ENCODE peak calls at places on chromosomes 2 and 18, in nine cellular contexts. R is astrocyte of the spinal cord, U is MM.1S, H is OCI-LY7, F is lower leg skin, G is fibroblast of mammary gland, M is mammary epithelial cell, D is sigmoid colon, N is foreskin fibroblast. X is an unnamed sample.

GRCh38 chr2:199463000-199463692 is 5.4 kb upstream of the SATB2 start:
- DNase-seq in N (peak), M (peak), U (peak), H (peak), D (peak), G (peak), R (peak), F (no peak), X (peak)

GRCh38 chr2:38494394-38494793 is 108.3 kb downstream of the HNRNPLL start:
- DNase-seq in D (no peak), M (no peak), G (no peak), U (no peak), F (no peak), H (no peak), R (no peak), N (no peak), X (no peak)

GRCh38 chr2:69200107-69200520 is 186.9 kb downstream of the GFPT1 start:
- DNase-seq in G (peak), U (no peak), F (peak), H (no peak), D (peak), M (no peak), R (peak), N (peak), X (no peak)

GRCh38 chr2:9333591-9334171 is 89.6 kb downstream of the ITGB1BP1 start:
- DNase-seq in U (peak), F (peak), R (peak), D (peak), M (peak), G (peak), N (peak), H (peak), X (peak)

GRCh38 chr2:102442967-102443828 is 20.2 kb downstream of the IL18RAP start:
- DNase-seq in F (no peak), M (peak), H (peak), U (peak), N (peak), G (peak), R (peak), D (no peak), X (peak)

GRCh38 chr2:9690252-9690651 is 59.5 kb upstream of the YWHAQ start:
- DNase-seq in N (no peak), U (no peak), R (peak), F (no peak), H (no peak), G (no peak), D (no peak), M (peak), X (no peak)

GRCh38 chr2:231601356-231602229 is 8.9 kb downstream of the TEX44 start:
- DNase-seq in F (peak), U (peak), N (peak), D (peak), G (peak), R (peak), H (peak), M (peak), X (peak)

GRCh38 chr2:170012773-170013172 is 165.2 kb upstream of the MYO3B start:
- DNase-seq in R (no peak), U (no peak), G (no peak), D (no peak), N (no peak), F (no peak), H (no peak), M (no peak), X (no peak)

GRCh38 chr2:3864943-3865664 is 161.7 kb downstream of the DCDC2C start:
- DNase-seq in R (no peak), N (no peak), U (no peak), M (no peak), H (no peak), F (no peak), D (no peak), G (no peak), X (no peak)

GRCh38 chr2:231621051-231621879 is 28.6 kb downstream of the TEX44 start:
- DNase-seq in M (no peak), N (no peak), G (no peak), F (peak), U (no peak), H (no peak), R (no peak), D (peak), X (no peak)

GRCh38 chr2:123157016-123157415 is 868.1 kb upstream of the CNTNAP5 start:
- DNase-seq in G (no peak), D (no peak), N (no peak), M (no peak), R (no peak), U (no peak), H (no peak), F (no peak), X (no peak)

GRCh38 chr18:58565021-58565420 is 63.9 kb downstream of the ALPK2 start:
- DNase-seq in D (no peak), F (no peak), H (peak), U (peak), R (no peak), N (no peak), G (no peak), M (no peak), X (peak)

GRCh38 chr18:68822926-68823325 is 25.0 kb downstream of the CCDC102B start:
- DNase-seq in G (no peak), N (no peak), U (no peak), R (no peak), M (no peak), H (no peak), F (no peak), D (no peak), X (no peak)

GRCh38 chr18:2680216-2680792 is 24.8 kb downstream of the SMCHD1 start:
- DNase-seq in F (no peak), R (no peak), G (no peak), M (no peak), U (peak), D (no peak), H (no peak), N (no peak), X (no peak)

GRCh38 chr18:2683055-2683454 is 27.5 kb downstream of the SMCHD1 start:
- DNase-seq in N (no peak), R (no peak), U (no peak), M (no peak), G (no peak), H (no peak), D (no peak), F (no peak), X (no peak)

GRCh38 chr18:2686349-2686968 is 30.9 kb downstream of the SMCHD1 start:
- DNase-seq in G (no peak), U (no peak), F (no peak), R (no peak), M (no peak), N (no peak), H (peak), D (no peak), X (no peak)

GRCh38 chr18:2687390-2688001 is 32.0 kb downstream of the SMCHD1 start:
- DNase-seq in G (no peak), R (no peak), F (no peak), H (peak), D (no peak), N (no peak), M (no peak), U (peak), X (peak)

GRCh38 chr18:2681993-2682603 is 26.6 kb downstream of the SMCHD1 start:
- DNase-seq in M (no peak), H (no peak), F (no peak), D (no peak), U (no peak), R (no peak), G (no peak), N (no peak), X (no peak)
- TF ChIP-seq CTCF in M (no peak), H (no peak), F (no peak), D (no peak), U (no peak), R (no peak), G (no peak), N (no peak), X (no peak)

DNA sequence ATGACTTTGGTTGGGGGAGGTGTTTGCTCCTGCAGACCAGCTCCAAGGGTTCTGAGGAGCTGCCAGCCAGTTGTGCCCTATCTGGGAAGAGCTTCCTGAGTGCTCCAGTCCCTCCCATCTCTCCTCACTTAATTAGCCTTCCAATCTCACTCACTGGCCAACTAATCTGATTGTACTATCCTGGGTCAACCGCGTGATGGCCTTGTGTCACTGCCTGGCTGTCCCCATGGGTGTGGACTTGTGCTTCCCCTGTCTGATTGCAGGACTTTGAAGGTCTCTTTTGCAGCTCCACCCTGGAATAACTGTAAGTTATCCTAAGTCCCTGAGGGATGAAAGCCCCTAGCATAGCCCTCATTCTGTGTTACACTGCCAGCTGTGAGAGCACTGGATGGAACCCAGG is 65.0 kb downstream of the SLC4A5 start:
- DNase-seq in D (no peak), U (no peak), N (no peak), G (no peak), M (no peak), F (no peak), R (no peak), H (no peak), X (no peak)
- TF ChIP-seq CTCF in D (no peak), U (no peak), N (no peak), G (no peak), M (no peak), F (no peak), R (no peak), H (no peak), X (no peak)

GRCh38 chr18:46793565-46793964 is 36.7 kb upstream of the ST8SIA5 start:
- DNase-seq in U (no peak), H (peak), N (no peak), F (no peak), G (no peak), R (no peak), M (no peak), D (no peak), X (no peak)
- TF ChIP-seq CTCF in U (no peak), H (peak), N (no peak), F (no peak), G (peak), R (no peak), M (no peak), D (no peak), X (no peak)

GRCh38 chr2:121008978-121009377 is 273.3 kb downstream of the GLI2 start:
- DNase-seq in M (no peak), H (peak), D (no peak), R (no peak), U (no peak), G (peak), N (no peak), F (no peak), X (no peak)
- TF ChIP-seq CTCF in M (peak), H (peak), D (no peak), R (peak), U (no peak), G (peak), N (peak), F (no peak), X (no peak)

GRCh38 chr2:48205137-48205798 is 299.0 kb upstream of the FBXO11 start:
- DNase-seq in D (no peak), F (no peak), G (no peak), R (peak), U (peak), H (no peak), M (no peak), N (peak), X (peak)
- TF ChIP-seq CTCF in D (no peak), F (no peak), G (peak), R (peak), U (peak), H (no peak), M (no peak), N (no peak), X (no peak)

GRCh38 chr18:36411745-36412168 is 114.2 kb downstream of the FHOD3 start:
- DNase-seq in H (no peak), F (no peak), G (peak), U (no peak), D (no peak), R (peak), N (peak), M (no peak), X (no peak)
- TF ChIP-seq CTCF in H (peak), F (no peak), G (peak), U (peak), D (no peak), R (peak), N (peak), M (peak), X (no peak)

GRCh38 chr18:73164430-73164829 is 296.6 kb upstream of the NETO1 start:
- DNase-seq in H (no peak), U (no peak), D (no peak), F (no peak), N (no peak), M (no peak), G (no peak), R (no peak), X (no peak)
- TF ChIP-seq CTCF in H (no peak), U (no peak), D (no peak), F (no peak), N (no peak), M (no peak), G (no peak), R (no peak), X (no peak)